ENCODE peak calls at places on chromosomes 13 and 19, in six cellular contexts. U is NCI-H345; C is substantia nigra; G is IMR-90; L is smooth muscle cell of the brain vasculature; S is stimulated activated effector memory CD8-positive, alpha-beta T cell treated with anti-CD3 and anti-CD28 coated beads, Interleukin-12 subunit alpha, Interleukin-12 subunit beta, amount 100 ng/mL, for 72 hours. P is an unnamed sample.

GRCh38 chr13:97978661-97979450 is 25.4 kb downstream of the IPO5 start:
- DNase-seq in U (no peak), G (peak; percentile 28), S (no peak), L (no peak), C (no peak), P (no peak)

GRCh38 chr13:47933688-47934011 is 67.4 kb downstream of the SUCLA2 start:
- DNase-seq in U (peak; percentile 23), S (no peak), C (no peak), G (peak; percentile 17), L (no peak), P (no peak)

GRCh38 chr19:13038306-13039210 is 43.3 kb downstream of the NFIX start:
- DNase-seq in U (no peak), S (no peak), G (no peak), C (no peak), L (no peak), P (no peak)

GRCh38 chr13:77698211-77699058 is 948 bp downstream of the SLAIN1 start:
- DNase-seq in U (peak; percentile 73), L (no peak), S (peak; percentile 29), G (no peak), C (no peak), P (peak; percentile 24)

GRCh38 chr13:48531416-48532145 is 1.3 kb downstream of the RCBTB2 start:
- DNase-seq in S (peak; percentile 14), L (no peak), U (peak; percentile 4), C (no peak), G (no peak), P (no peak)

GRCh38 chr13:26964278-26965057 is 203.9 kb upstream of the GPR12 start:
- DNase-seq in L (no peak), C (no peak), S (no peak), G (peak; percentile 67), U (peak; percentile 60), P (no peak)

GRCh38 chr13:110826861-110827672 is 87.8 kb downstream of the ANKRD10 start:
- DNase-seq in U (no peak), S (no peak), G (no peak), C (peak; percentile 35), L (no peak), P (no peak)

GRCh38 chr13:25827986-25828385 is 223.8 kb downstream of the SHISA2 start:
- DNase-seq in S (no peak), L (no peak), C (no peak), G (no peak), U (no peak), P (no peak)

GRCh38 chr19:54364775-54365257 is at the start of gene LAIR1:
- DNase-seq in S (peak; percentile 35), C (no peak), L (no peak), U (no peak), G (no peak), P (no peak)

GRCh38 chr19:43527860-43528622 is 1.0 kb upstream of the ETHE1 start:
- DNase-seq in U (peak; percentile 76), C (no peak), G (no peak), S (no peak), L (no peak), P (peak; percentile 61)

GRCh38 chr13:113625965-113626661 is 31.9 kb downstream of the ATP4B start:
- DNase-seq in U (no peak), L (no peak), G (peak; percentile 50), C (no peak), S (no peak), P (no peak)

GRCh38 chr19:10289167-10289835 is 451 bp upstream of the ICAM5 start:
- DNase-seq in U (peak; percentile 73), G (peak; percentile 54), C (no peak), S (no peak), L (no peak), P (peak; percentile 62)

GRCh38 chr13:112833551-112834257 is 135.3 kb upstream of the MCF2L start:
- DNase-seq in G (no peak), L (no peak), U (no peak), C (no peak), S (no peak), P (no peak)

GRCh38 chr13:42355118-42355840 is 83.3 kb downstream of the AKAP11 start:
- DNase-seq in U (no peak), C (no peak), G (no peak), S (no peak), L (no peak), P (no peak)